ENCODE peak calls at places on chromosomes 5 and 9, in four cellular contexts. B is LoVo, P is NCI-H2081, Z is aorta. F is an unnamed sample.

GRCh38 chr9:129580211-129580915 is 40.5 kb downstream of the C9orf50 start:
- DNase-seq in B (no peak), P (no peak), Z (no peak), F (peak)

GRCh38 chr9:18798518-18799290 is 234.3 kb downstream of the SAXO1 start:
- DNase-seq in B (no peak), P (no peak), Z (no peak), F (no peak)

GRCh38 chr5:146671561-146671960 is 155.6 kb upstream of the GPR151 start:
- DNase-seq in B (no peak), P (no peak), Z (no peak), F (no peak)

GRCh38 chr9:111825468-111826145 is 30.9 kb upstream of the SHOC1 start:
- DNase-seq in B (no peak), P (no peak), Z (no peak), F (no peak)

GRCh38 chr5:137072376-137073174 is 426.6 kb downstream of the SPOCK1 start:
- DNase-seq in B (no peak), P (peak), Z (no peak), F (peak)

GRCh38 chr9:72351538-72352453 is 13.2 kb downstream of the ZFAND5 start:
- DNase-seq in B (no peak), P (no peak), Z (no peak), F (peak)

GRCh38 chr9:99905833-99906402 is 536 bp upstream of the STX17 start:
- DNase-seq in B (peak), P (no peak), Z (no peak), F (no peak)

GRCh38 chr9:72856985-72857631 is 95.7 kb downstream of the ALDH1A1 start:
- DNase-seq in B (peak), P (peak), Z (no peak), F (peak)

GRCh38 chr5:60578295-60578694 is 121.7 kb downstream of the DEPDC1B start:
- DNase-seq in B (no peak), P (no peak), Z (no peak), F (no peak)

GRCh38 chr9:133182151-133182550 is 18.4 kb upstream of the GBGT1 start:
- DNase-seq in B (no peak), P (no peak), Z (peak), F (no peak)

GRCh38 chr9:114694719-114695269 is 12.8 kb upstream of the TEX48 start:
- DNase-seq in B (no peak), P (no peak), Z (no peak), F (no peak)

GRCh38 chr9:5040730-5041389 is 55.8 kb downstream of the JAK2 start:
- DNase-seq in B (no peak), P (no peak), Z (no peak), F (no peak)

GRCh38 chr9:8627944-8628679 is 828.5 kb upstream of the DMAC1 start:
- DNase-seq in B (no peak), P (peak), Z (no peak), F (no peak)

GRCh38 chr5:77946381-77947050 is 170.4 kb upstream of the TBCA start:
- DNase-seq in B (no peak), P (peak), Z (no peak), F (no peak)

GRCh38 chr9:131483319-131484050 is 19.2 kb upstream of the POMT1 start:
- DNase-seq in B (no peak), P (no peak), Z (peak), F (no peak)

GRCh38 chr5:139652788-139653241 is 4.7 kb downstream of the CXXC5 start:
- DNase-seq in B (no peak), P (no peak), Z (no peak), F (no peak)

GRCh38 chr9:98955259-98955658 is 11.6 kb downstream of the COL15A1 start:
- DNase-seq in B (no peak), P (no peak), Z (no peak), F (no peak)

GRCh38 chr5:149981233-149981632 is 19.2 kb downstream of the TIGD6 start:
- DNase-seq in B (no peak), P (no peak), Z (no peak), F (no peak)

GRCh38 chr5:154466147-154466546 is 11.9 kb downstream of the HAND1 start:
- DNase-seq in B (peak), P (no peak), Z (no peak), F (no peak)

GRCh38 chr9:69820955-69821788 is 555 bp downstream of the CFAP95 start:
- DNase-seq in B (no peak), P (no peak), Z (no peak), F (no peak)

GRCh38 chr5:6256901-6257300 is 121.4 kb downstream of the MED10 start:
- DNase-seq in B (no peak), P (no peak), Z (no peak), F (no peak)